ENCODE peak calls at places on chromosomes 7 and 10, in seven cellular contexts. One of them, this sample, is unnamed.

GRCh38 chr7:84025332-84025927 is 169.2 kb downstream of the SEMA3A start:
- DNase-seq in stomach: no peak
- DNase-seq in gastrocnemius medialis: no peak
- DNase-seq in prostate gland: no peak
- DNase-seq in HCT116: peak; percentile 51
- DNase-seq in HepG2: peak; percentile 75
- DNase-seq in spleen: no peak
- DNase-seq in this sample: no peak

GRCh38 chr10:8402469-8403074 is 348.1 kb downstream of the GATA3 start:
- DNase-seq in stomach: no peak
- DNase-seq in gastrocnemius medialis: no peak
- DNase-seq in prostate gland: no peak
- DNase-seq in HCT116: no peak
- DNase-seq in HepG2: no peak
- DNase-seq in spleen: no peak
- DNase-seq in this sample: no peak

GRCh38 chr10:69515699-69516547 is 57.3 kb downstream of the NEUROG3 start:
- DNase-seq in stomach: peak; percentile 79
- DNase-seq in gastrocnemius medialis: no peak
- DNase-seq in prostate gland: peak; percentile 59
- DNase-seq in HCT116: peak; percentile 47
- DNase-seq in HepG2: peak; percentile 47
- DNase-seq in spleen: peak; percentile 90
- DNase-seq in this sample: peak; percentile 77

GRCh38 chr7:99383791-99384370 is 9.4 kb downstream of the ARPC1B start:
- DNase-seq in stomach: no peak
- DNase-seq in gastrocnemius medialis: no peak
- DNase-seq in prostate gland: no peak
- DNase-seq in HCT116: no peak
- DNase-seq in HepG2: no peak
- DNase-seq in spleen: no peak
- DNase-seq in this sample: no peak

GRCh38 chr7:157795199-157795598 is 458.4 kb downstream of the DNAJB6 start:
- DNase-seq in stomach: no peak
- DNase-seq in gastrocnemius medialis: no peak
- DNase-seq in prostate gland: no peak
- DNase-seq in HCT116: no peak
- DNase-seq in HepG2: no peak
- DNase-seq in spleen: no peak
- DNase-seq in this sample: no peak

GRCh38 chr10:100725041-100725440 is 20.3 kb upstream of the PAX2 start:
- DNase-seq in stomach: no peak
- DNase-seq in gastrocnemius medialis: no peak
- DNase-seq in prostate gland: no peak
- DNase-seq in HCT116: no peak
- DNase-seq in HepG2: no peak
- DNase-seq in spleen: peak; percentile 10
- DNase-seq in this sample: no peak

GRCh38 chr7:128379900-128380806 is 18.7 kb upstream of the PRRT4 start:
- DNase-seq in stomach: no peak
- DNase-seq in gastrocnemius medialis: no peak
- DNase-seq in prostate gland: no peak
- DNase-seq in HCT116: no peak
- DNase-seq in HepG2: no peak
- DNase-seq in spleen: no peak
- DNase-seq in this sample: no peak

GRCh38 chr10:63083904-63084689 is 49.0 kb upstream of the NRBF2 start:
- DNase-seq in stomach: peak; percentile 62
- DNase-seq in gastrocnemius medialis: peak; percentile 52
- DNase-seq in prostate gland: peak; percentile 52
- DNase-seq in HCT116: peak; percentile 71
- DNase-seq in HepG2: peak; percentile 62
- DNase-seq in spleen: no peak
- DNase-seq in this sample: no peak

GRCh38 chr10:21975378-21975990 is 28.0 kb downstream of the DNAJC1 start:
- DNase-seq in stomach: no peak
- DNase-seq in gastrocnemius medialis: no peak
- DNase-seq in prostate gland: no peak
- DNase-seq in HCT116: no peak
- DNase-seq in HepG2: peak; percentile 13
- DNase-seq in spleen: no peak
- DNase-seq in this sample: no peak

GRCh38 chr7:34059551-34059840 is 154.2 kb downstream of the BMPER start:
- DNase-seq in stomach: no peak
- DNase-seq in gastrocnemius medialis: no peak
- DNase-seq in prostate gland: no peak
- DNase-seq in HCT116: no peak
- DNase-seq in HepG2: no peak
- DNase-seq in spleen: no peak
- DNase-seq in this sample: no peak

GRCh38 chr7:55983537-55983936 is 19.2 kb downstream of the NIPSNAP2 start:
- DNase-seq in stomach: no peak
- DNase-seq in gastrocnemius medialis: no peak
- DNase-seq in prostate gland: no peak
- DNase-seq in HCT116: no peak
- DNase-seq in HepG2: no peak
- DNase-seq in spleen: no peak
- DNase-seq in this sample: no peak

GRCh38 chr10:85604884-85605283 is 761.7 kb downstream of the GRID1 start:
- DNase-seq in stomach: no peak
- DNase-seq in gastrocnemius medialis: no peak
- DNase-seq in prostate gland: no peak
- DNase-seq in HCT116: no peak
- DNase-seq in HepG2: no peak
- DNase-seq in spleen: no peak
- DNase-seq in this sample: no peak

GRCh38 chr10:70441161-70441876 is at the start of gene NODAL:
- DNase-seq in stomach: no peak
- DNase-seq in gastrocnemius medialis: no peak
- DNase-seq in prostate gland: no peak
- DNase-seq in HCT116: no peak
- DNase-seq in HepG2: no peak
- DNase-seq in spleen: no peak
- DNase-seq in this sample: no peak

GRCh38 chr10:5871596-5871995 is 18.1 kb downstream of the ANKRD16 start:
- DNase-seq in stomach: no peak
- DNase-seq in gastrocnemius medialis: no peak
- DNase-seq in prostate gland: no peak
- DNase-seq in HCT116: no peak
- DNase-seq in HepG2: no peak
- DNase-seq in spleen: no peak
- DNase-seq in this sample: no peak

GRCh38 chr10:30435068-30435422 is 1.1 kb downstream of the MAP3K8 start:
- DNase-seq in stomach: peak; percentile 39
- DNase-seq in gastrocnemius medialis: no peak
- DNase-seq in prostate gland: no peak
- DNase-seq in HCT116: no peak
- DNase-seq in HepG2: no peak
- DNase-seq in spleen: peak; percentile 76
- DNase-seq in this sample: peak; percentile 57

DNA sequence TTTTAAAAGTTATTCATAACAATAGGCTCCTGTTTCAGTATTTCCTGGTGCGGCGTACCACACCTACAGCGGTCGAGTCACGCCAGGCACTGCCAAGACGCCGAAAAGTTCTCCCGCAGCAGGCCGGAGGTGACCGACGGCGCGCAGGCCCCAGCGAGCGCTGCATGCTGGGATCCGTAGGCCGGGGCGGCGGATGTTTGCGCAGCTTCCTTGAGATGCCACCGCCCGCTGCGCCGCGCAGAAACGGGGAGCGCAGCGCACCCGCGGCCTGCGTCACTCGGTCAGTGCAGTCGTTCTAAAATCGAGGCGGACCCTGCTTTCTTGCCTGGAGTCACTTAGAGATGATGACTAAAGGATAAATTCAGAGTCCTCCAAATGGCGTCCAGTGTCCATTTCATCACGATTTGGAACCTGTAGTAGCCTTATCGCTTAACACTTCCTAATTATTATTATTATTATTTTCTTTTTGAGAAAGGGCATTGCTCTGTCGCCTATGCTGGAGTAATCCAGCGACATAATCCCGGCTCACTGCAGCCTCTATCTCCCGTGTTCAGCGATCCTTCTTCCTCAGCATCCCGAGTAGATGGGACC is 1.3 kb upstream of the KIF11 start:
- DNase-seq in stomach: peak; percentile 94
- DNase-seq in gastrocnemius medialis: peak; percentile 74
- DNase-seq in prostate gland: peak; percentile 92
- DNase-seq in HCT116: peak; percentile 89
- DNase-seq in HepG2: peak; percentile 74
- DNase-seq in spleen: peak; percentile 99
- DNase-seq in this sample: peak; percentile 94
- TF ChIP-seq POLR2A in stomach: no peak
- TF ChIP-seq POLR2A in gastrocnemius medialis: peak; percentile 60
- TF ChIP-seq POLR2A in prostate gland: peak; percentile 85
- TF ChIP-seq POLR2A in HCT116: peak; percentile 91
- TF ChIP-seq POLR2A in HepG2: peak; percentile 78
- TF ChIP-seq POLR2A in spleen: peak; percentile 9
- TF ChIP-seq POLR2A in this sample: peak; percentile 78

DNA sequence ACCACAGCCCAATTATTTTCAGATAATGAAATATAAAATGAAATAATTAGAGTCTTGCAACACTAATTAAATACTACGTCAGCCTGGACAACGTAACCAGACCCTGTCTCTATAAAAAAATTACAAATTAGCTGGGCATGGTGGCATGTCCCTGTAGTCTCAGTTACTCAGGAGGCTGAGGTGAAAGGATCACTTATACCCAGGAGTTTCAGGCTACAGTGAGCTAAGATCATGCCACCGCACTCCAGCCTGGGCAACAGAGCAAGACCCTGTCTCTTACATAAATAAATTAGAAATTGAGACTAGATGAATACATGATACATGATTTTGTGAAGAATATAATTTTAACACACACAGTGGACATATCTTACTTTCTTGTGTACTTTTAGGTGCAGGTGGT is 18.4 kb downstream of the TIAL1 start:
- DNase-seq in stomach: no peak
- DNase-seq in gastrocnemius medialis: no peak
- DNase-seq in prostate gland: no peak
- DNase-seq in HCT116: no peak
- DNase-seq in HepG2: no peak
- DNase-seq in spleen: no peak
- DNase-seq in this sample: no peak
- H3K36me3 ChIP-seq in stomach: peaks cover 78% of the 10 kb centered on the region
- H3K36me3 ChIP-seq in gastrocnemius medialis: peaks cover 88% of the 10 kb centered on the region
- H3K36me3 ChIP-seq in prostate gland: no peaks in the 10 kb centered on the region
- H3K36me3 ChIP-seq in HCT116: peaks cover 67% of the 10 kb centered on the region
- H3K36me3 ChIP-seq in HepG2: peaks cover 72% of the 10 kb centered on the region
- H3K36me3 ChIP-seq in spleen: peaks cover 2% of the 10 kb centered on the region
- H3K36me3 ChIP-seq in this sample: peaks cover 60% of the 10 kb centered on the region

DNA sequence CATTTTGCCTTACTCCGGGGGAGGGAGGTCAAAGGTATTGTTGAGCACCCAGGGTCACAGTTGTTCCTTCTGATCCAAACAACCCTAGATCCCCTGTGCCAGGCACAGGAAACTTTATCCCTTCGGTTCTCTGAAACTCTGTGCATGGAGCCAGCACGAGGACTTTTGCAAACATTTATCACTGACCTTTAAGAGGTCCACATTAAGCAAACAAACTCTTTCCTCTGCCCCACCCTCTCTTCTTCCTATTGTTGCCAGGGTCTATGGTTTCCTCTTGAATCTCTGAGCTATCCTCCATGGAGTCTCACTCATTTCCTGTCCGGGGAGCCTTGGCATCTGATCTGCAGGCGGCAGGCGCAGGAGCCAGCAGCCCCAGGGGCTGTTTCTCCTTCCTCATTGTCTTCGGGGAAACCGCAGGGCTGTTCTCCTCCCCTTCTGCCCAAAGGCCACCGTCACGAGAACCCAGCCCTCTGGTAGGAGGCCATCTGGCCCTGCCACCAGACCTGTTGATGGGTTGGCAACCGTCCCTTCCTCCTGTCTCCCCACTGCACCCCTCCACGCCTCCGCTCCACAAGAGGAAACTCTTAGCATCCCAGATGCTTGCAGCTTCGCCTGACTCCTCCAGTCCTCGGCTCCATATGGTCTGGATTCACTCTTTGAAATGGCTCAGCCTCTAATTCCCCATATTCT is 327.3 kb upstream of the NRP1 start:
- DNase-seq in stomach: peak; percentile 26
- DNase-seq in gastrocnemius medialis: peak; percentile 42
- DNase-seq in prostate gland: peak; percentile 58
- DNase-seq in HCT116: no peak
- DNase-seq in HepG2: peak; percentile 41
- DNase-seq in spleen: peak; percentile 84
- DNase-seq in this sample: peak; percentile 68
- H3K4me3 ChIP-seq in stomach: no peak overlapping the region
- H3K4me3 ChIP-seq in gastrocnemius medialis: peak overlapping the region; percentile 14
- H3K4me3 ChIP-seq in prostate gland: no peak overlapping the region
- H3K4me3 ChIP-seq in HCT116: no peak overlapping the region
- H3K4me3 ChIP-seq in HepG2: no peak overlapping the region
- H3K4me3 ChIP-seq in spleen: no peak overlapping the region
- H3K4me3 ChIP-seq in this sample: no peak overlapping the region

GRCh38 chr10:72275351-72276012 is 1.8 kb downstream of the DDIT4 start:
- DNase-seq in stomach: no peak
- DNase-seq in gastrocnemius medialis: peak; percentile 41
- DNase-seq in prostate gland: no peak
- DNase-seq in HCT116: no peak
- DNase-seq in HepG2: no peak
- DNase-seq in spleen: no peak
- DNase-seq in this sample: peak; percentile 69

GRCh38 chr10:72276013-72276387 is 2.3 kb downstream of the DDIT4 start:
- DNase-seq in stomach: peak; percentile 81
- DNase-seq in gastrocnemius medialis: peak; percentile 45
- DNase-seq in prostate gland: peak; percentile 93
- DNase-seq in HCT116: peak; percentile 79
- DNase-seq in HepG2: no peak
- DNase-seq in spleen: no peak
- DNase-seq in this sample: peak; percentile 85

GRCh38 chr10:72274213-72274729 is 547 bp downstream of the DDIT4 start:
- DNase-seq in stomach: no peak
- DNase-seq in gastrocnemius medialis: no peak
- DNase-seq in prostate gland: peak; percentile 26
- DNase-seq in HCT116: no peak
- DNase-seq in HepG2: no peak
- DNase-seq in spleen: peak; percentile 91
- DNase-seq in this sample: peak; percentile 73

GRCh38 chr10:72273410-72274212 is at the start of gene DDIT4:
- DNase-seq in stomach: peak; percentile 100
- DNase-seq in gastrocnemius medialis: peak; percentile 100
- DNase-seq in prostate gland: peak; percentile 99
- DNase-seq in HCT116: peak; percentile 96
- DNase-seq in HepG2: peak; percentile 93
- DNase-seq in spleen: peak; percentile 100
- DNase-seq in this sample: peak; percentile 100

DNA sequence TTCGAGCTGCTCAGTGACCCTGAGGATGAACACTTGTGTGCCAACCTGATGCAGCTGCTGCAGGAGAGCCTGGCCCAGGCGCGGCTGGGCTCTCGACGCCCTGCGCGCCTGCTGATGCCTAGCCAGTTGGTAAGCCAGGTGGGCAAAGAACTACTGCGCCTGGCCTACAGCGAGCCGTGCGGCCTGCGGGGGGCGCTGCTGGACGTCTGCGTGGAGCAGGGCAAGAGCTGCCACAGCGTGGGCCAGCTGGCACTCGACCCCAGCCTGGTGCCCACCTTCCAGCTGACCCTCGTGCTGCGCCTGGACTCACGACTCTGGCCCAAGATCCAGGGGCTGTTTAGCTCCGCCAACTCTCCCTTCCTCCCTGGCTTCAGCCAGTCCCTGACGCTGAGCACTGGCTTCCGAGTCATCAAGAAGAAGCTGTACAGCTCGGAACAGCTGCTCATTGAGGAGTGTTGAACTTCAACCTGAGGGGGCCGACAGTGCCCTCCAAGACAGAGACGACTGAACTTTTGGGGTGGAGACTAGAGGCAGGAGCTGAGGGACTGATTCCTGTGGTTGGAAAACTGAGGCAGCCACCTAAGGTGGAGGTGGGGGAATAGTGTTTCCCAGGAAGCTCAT is 1.1 kb downstream of the DDIT4 start:
- DNase-seq in stomach: peak; percentile 78
- DNase-seq in gastrocnemius medialis: peak; percentile 72
- DNase-seq in prostate gland: peak; percentile 80
- DNase-seq in HCT116: no peak
- DNase-seq in HepG2: no peak
- DNase-seq in spleen: peak; percentile 94
- DNase-seq in this sample: peak; percentile 83
- TF ChIP-seq POLR2A in stomach: no peak
- TF ChIP-seq POLR2A in gastrocnemius medialis: peak; percentile 34
- TF ChIP-seq POLR2A in prostate gland: no peak
- TF ChIP-seq POLR2A in HCT116: no peak
- TF ChIP-seq POLR2A in HepG2: no peak
- TF ChIP-seq POLR2A in spleen: no peak
- TF ChIP-seq POLR2A in this sample: no peak

This sample was measured in right lobe of liver.